ENCODE peak calls at places on chromosomes 12 and 14, in seven cellular contexts. One of them, this sample, is unnamed. For H3K4me1, the result is how much of the 10 kb centered on the place peaks cover.

GRCh38 chr14:32472512-32473472 is 143.7 kb downstream of the AKAP6 start:
- DNase-seq in naive thymus-derived CD4-positive, alpha-beta T cell: no peak
- DNase-seq in hepatocyte: no peak
- DNase-seq in IMR-90: peak
- DNase-seq in heart left ventricle: peak
- DNase-seq in tibial artery: no peak
- DNase-seq in A549: no peak
- DNase-seq in this sample: no peak

GRCh38 chr12:1920971-1921370 is 2.5 kb upstream of the CACNA2D4 start:
- DNase-seq in naive thymus-derived CD4-positive, alpha-beta T cell: no peak
- DNase-seq in tibial artery: peak
- DNase-seq in hepatocyte: peak
- DNase-seq in IMR-90: no peak
- DNase-seq in heart left ventricle: no peak
- DNase-seq in A549: no peak
- DNase-seq in this sample: no peak

GRCh38 chr14:89641495-89642162 is 224.6 kb upstream of the FOXN3 start:
- DNase-seq in hepatocyte: peak
- DNase-seq in A549: no peak
- DNase-seq in naive thymus-derived CD4-positive, alpha-beta T cell: no peak
- DNase-seq in heart left ventricle: no peak
- DNase-seq in tibial artery: no peak
- DNase-seq in IMR-90: no peak
- DNase-seq in this sample: no peak

GRCh38 chr12:70241845-70242244 is 1.4 kb upstream of the CNOT2 start:
- DNase-seq in IMR-90: no peak
- DNase-seq in hepatocyte: no peak
- DNase-seq in A549: no peak
- DNase-seq in tibial artery: no peak
- DNase-seq in heart left ventricle: no peak
- DNase-seq in naive thymus-derived CD4-positive, alpha-beta T cell: no peak
- DNase-seq in this sample: no peak

GRCh38 chr14:100419856-100420255 is 96.7 kb downstream of the SLC25A47 start:
- DNase-seq in heart left ventricle: no peak
- DNase-seq in IMR-90: no peak
- DNase-seq in naive thymus-derived CD4-positive, alpha-beta T cell: no peak
- DNase-seq in hepatocyte: no peak
- DNase-seq in tibial artery: no peak
- DNase-seq in A549: no peak
- DNase-seq in this sample: no peak

GRCh38 chr12:14905269-14906004 is 19.8 kb upstream of the MGP start:
- DNase-seq in tibial artery: no peak
- DNase-seq in naive thymus-derived CD4-positive, alpha-beta T cell: no peak
- DNase-seq in IMR-90: no peak
- DNase-seq in heart left ventricle: peak
- DNase-seq in A549: no peak
- DNase-seq in hepatocyte: no peak
- DNase-seq in this sample: no peak

GRCh38 chr12:93978553-93978952 is 169.8 kb upstream of the PLXNC1 start:
- DNase-seq in A549: no peak
- DNase-seq in IMR-90: peak
- DNase-seq in heart left ventricle: no peak
- DNase-seq in tibial artery: no peak
- DNase-seq in hepatocyte: peak
- DNase-seq in naive thymus-derived CD4-positive, alpha-beta T cell: no peak
- DNase-seq in this sample: peak

GRCh38 chr12:94372379-94372930 is 87.2 kb downstream of the CEP83 start:
- DNase-seq in tibial artery: no peak
- DNase-seq in A549: no peak
- DNase-seq in hepatocyte: no peak
- DNase-seq in heart left ventricle: no peak
- DNase-seq in naive thymus-derived CD4-positive, alpha-beta T cell: no peak
- DNase-seq in IMR-90: no peak
- DNase-seq in this sample: no peak

GRCh38 chr14:55913324-55914035 is 204.7 kb upstream of the PELI2 start:
- DNase-seq in IMR-90: peak
- DNase-seq in naive thymus-derived CD4-positive, alpha-beta T cell: no peak
- DNase-seq in heart left ventricle: peak
- DNase-seq in tibial artery: peak
- DNase-seq in A549: no peak
- DNase-seq in hepatocyte: no peak
- DNase-seq in this sample: peak

GRCh38 chr12:4112734-4113396 is 160.7 kb upstream of the CCND2 start:
- DNase-seq in A549: no peak
- DNase-seq in hepatocyte: no peak
- DNase-seq in heart left ventricle: no peak
- DNase-seq in tibial artery: no peak
- DNase-seq in IMR-90: peak
- DNase-seq in naive thymus-derived CD4-positive, alpha-beta T cell: no peak
- DNase-seq in this sample: no peak

GRCh38 chr14:25233613-25234012 is 183.7 kb upstream of the STXBP6 start:
- DNase-seq in IMR-90: no peak
- DNase-seq in heart left ventricle: no peak
- DNase-seq in hepatocyte: no peak
- DNase-seq in naive thymus-derived CD4-positive, alpha-beta T cell: no peak
- DNase-seq in A549: no peak
- DNase-seq in tibial artery: no peak
- DNase-seq in this sample: no peak
- H3K27ac ChIP-seq in IMR-90: no peak
- H3K27ac ChIP-seq in heart left ventricle: no peak
- H3K27ac ChIP-seq in hepatocyte: no peak
- H3K27ac ChIP-seq in naive thymus-derived CD4-positive, alpha-beta T cell: no peak
- H3K27ac ChIP-seq in A549: no peak
- H3K27ac ChIP-seq in tibial artery: no peak
- H3K27ac ChIP-seq in this sample: no peak

DNA sequence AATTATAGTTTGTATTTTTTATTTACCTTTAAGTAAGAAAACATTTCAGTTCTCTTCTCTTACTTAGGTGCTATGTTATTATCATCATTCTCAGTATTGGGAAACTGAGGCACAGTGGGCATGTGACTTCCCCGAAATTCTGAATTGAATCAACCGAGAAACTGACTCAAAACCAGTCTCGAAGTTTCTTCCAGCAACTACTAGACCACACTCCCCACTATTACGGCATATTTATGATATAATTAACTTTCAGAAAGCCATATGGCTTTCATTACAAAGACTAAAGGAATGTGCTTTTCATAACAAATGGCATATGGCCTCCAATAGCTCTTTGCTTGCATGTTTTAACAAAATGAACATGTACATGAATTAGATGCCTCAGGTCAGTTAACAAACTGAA is 182.8 kb upstream of the SLC38A2 start:
- DNase-seq in tibial artery: no peak
- DNase-seq in hepatocyte: no peak
- DNase-seq in naive thymus-derived CD4-positive, alpha-beta T cell: no peak
- DNase-seq in A549: no peak
- DNase-seq in IMR-90: peak
- DNase-seq in heart left ventricle: no peak
- DNase-seq in this sample: no peak
- H3K4me1 ChIP-seq in tibial artery: under half
- H3K4me1 ChIP-seq in hepatocyte: under half
- H3K4me1 ChIP-seq in naive thymus-derived CD4-positive, alpha-beta T cell: under half
- H3K4me1 ChIP-seq in A549: half or more
- H3K4me1 ChIP-seq in IMR-90: under half
- H3K4me1 ChIP-seq in heart left ventricle: under half
- H3K4me1 ChIP-seq in this sample: under half

GRCh38 chr12:124509300-124509675 is 58.1 kb downstream of the NCOR2 start:
- DNase-seq in heart left ventricle: no peak
- DNase-seq in hepatocyte: no peak
- DNase-seq in IMR-90: no peak
- DNase-seq in naive thymus-derived CD4-positive, alpha-beta T cell: no peak
- DNase-seq in A549: no peak
- DNase-seq in tibial artery: no peak
- DNase-seq in this sample: no peak
- H3K27ac ChIP-seq in heart left ventricle: peak
- H3K27ac ChIP-seq in hepatocyte: peak
- H3K27ac ChIP-seq in IMR-90: no peak
- H3K27ac ChIP-seq in naive thymus-derived CD4-positive, alpha-beta T cell: no peak
- H3K27ac ChIP-seq in A549: peak
- H3K27ac ChIP-seq in tibial artery: peak
- H3K27ac ChIP-seq in this sample: peak

GRCh38 chr12:10715491-10715890 is 7.6 kb downstream of the YBX3 start:
- DNase-seq in naive thymus-derived CD4-positive, alpha-beta T cell: no peak
- DNase-seq in heart left ventricle: no peak
- DNase-seq in tibial artery: no peak
- DNase-seq in hepatocyte: no peak
- DNase-seq in IMR-90: no peak
- DNase-seq in A549: no peak
- DNase-seq in this sample: no peak

GRCh38 chr12:10717410-10717809 is 5.7 kb downstream of the YBX3 start:
- DNase-seq in A549: no peak
- DNase-seq in IMR-90: peak
- DNase-seq in heart left ventricle: no peak
- DNase-seq in tibial artery: no peak
- DNase-seq in hepatocyte: no peak
- DNase-seq in naive thymus-derived CD4-positive, alpha-beta T cell: no peak
- DNase-seq in this sample: no peak

GRCh38 chr12:10716277-10716676 is 6.8 kb downstream of the YBX3 start:
- DNase-seq in hepatocyte: no peak
- DNase-seq in naive thymus-derived CD4-positive, alpha-beta T cell: no peak
- DNase-seq in heart left ventricle: no peak
- DNase-seq in tibial artery: no peak
- DNase-seq in IMR-90: no peak
- DNase-seq in A549: no peak
- DNase-seq in this sample: no peak

GRCh38 chr12:10718279-10718821 is 4.8 kb downstream of the YBX3 start:
- DNase-seq in IMR-90: peak
- DNase-seq in tibial artery: no peak
- DNase-seq in heart left ventricle: no peak
- DNase-seq in A549: no peak
- DNase-seq in hepatocyte: peak
- DNase-seq in naive thymus-derived CD4-positive, alpha-beta T cell: no peak
- DNase-seq in this sample: no peak

GRCh38 chr12:10716704-10717315 is 6.3 kb downstream of the YBX3 start:
- DNase-seq in tibial artery: peak
- DNase-seq in heart left ventricle: peak
- DNase-seq in naive thymus-derived CD4-positive, alpha-beta T cell: no peak
- DNase-seq in hepatocyte: peak
- DNase-seq in A549: peak
- DNase-seq in IMR-90: peak
- DNase-seq in this sample: peak
- H3K4me1 ChIP-seq in tibial artery: under half
- H3K4me1 ChIP-seq in heart left ventricle: half or more
- H3K4me1 ChIP-seq in naive thymus-derived CD4-positive, alpha-beta T cell: under half
- H3K4me1 ChIP-seq in hepatocyte: under half
- H3K4me1 ChIP-seq in A549: half or more
- H3K4me1 ChIP-seq in IMR-90: under half
- H3K4me1 ChIP-seq in this sample: under half

GRCh38 chr14:31138301-31138700 is 69.3 kb downstream of the HECTD1 start:
- DNase-seq in hepatocyte: no peak
- DNase-seq in IMR-90: peak
- DNase-seq in heart left ventricle: no peak
- DNase-seq in A549: no peak
- DNase-seq in tibial artery: no peak
- DNase-seq in naive thymus-derived CD4-positive, alpha-beta T cell: no peak
- DNase-seq in this sample: no peak

GRCh38 chr14:31142455-31143087 is 65.0 kb downstream of the HECTD1 start:
- DNase-seq in A549: no peak
- DNase-seq in hepatocyte: no peak
- DNase-seq in heart left ventricle: no peak
- DNase-seq in naive thymus-derived CD4-positive, alpha-beta T cell: no peak
- DNase-seq in tibial artery: no peak
- DNase-seq in IMR-90: no peak
- DNase-seq in this sample: no peak

GRCh38 chr14:31133133-31133532 is 74.5 kb downstream of the HECTD1 start:
- DNase-seq in naive thymus-derived CD4-positive, alpha-beta T cell: no peak
- DNase-seq in A549: no peak
- DNase-seq in hepatocyte: no peak
- DNase-seq in IMR-90: no peak
- DNase-seq in heart left ventricle: no peak
- DNase-seq in tibial artery: no peak
- DNase-seq in this sample: no peak

GRCh38 chr14:31139301-31139847 is 68.2 kb downstream of the HECTD1 start:
- DNase-seq in A549: no peak
- DNase-seq in naive thymus-derived CD4-positive, alpha-beta T cell: no peak
- DNase-seq in tibial artery: no peak
- DNase-seq in hepatocyte: no peak
- DNase-seq in IMR-90: no peak
- DNase-seq in heart left ventricle: no peak
- DNase-seq in this sample: no peak

DNA sequence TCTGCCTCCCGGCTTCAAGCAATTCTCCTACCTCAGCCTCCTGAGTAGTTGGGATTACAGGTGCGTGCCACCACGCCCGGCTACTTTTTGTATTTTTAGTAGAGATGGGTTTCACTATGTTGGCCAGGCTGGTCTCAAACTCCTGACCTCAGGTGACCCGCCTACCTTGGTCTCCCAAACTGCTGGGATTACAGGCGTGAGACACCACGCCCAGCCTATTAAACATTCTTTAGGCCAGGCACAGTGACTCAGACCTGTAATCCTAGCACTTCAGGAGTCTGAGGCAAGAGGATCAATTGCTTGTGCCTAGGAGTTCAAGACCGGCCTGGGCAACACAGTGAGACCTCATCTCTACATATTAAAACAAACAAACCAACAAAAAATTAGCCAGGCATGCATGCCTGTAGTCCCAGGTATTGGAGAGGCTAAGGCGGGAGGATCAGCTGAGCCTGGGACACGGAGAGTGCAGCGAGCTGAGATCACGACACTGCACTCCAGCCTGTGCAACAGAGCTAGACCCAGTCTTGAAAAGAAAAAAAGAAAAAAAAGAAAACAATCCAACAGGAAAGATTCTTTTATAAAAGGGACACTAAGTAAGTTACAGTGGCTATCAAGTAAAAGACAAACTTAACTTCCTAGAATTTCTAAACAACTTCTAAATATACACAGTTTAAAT is 70.2 kb downstream of the HECTD1 start:
- DNase-seq in tibial artery: no peak
- DNase-seq in hepatocyte: no peak
- DNase-seq in heart left ventricle: no peak
- DNase-seq in IMR-90: no peak
- DNase-seq in A549: no peak
- DNase-seq in naive thymus-derived CD4-positive, alpha-beta T cell: no peak
- DNase-seq in this sample: no peak
- H3K27ac ChIP-seq in tibial artery: no peak
- H3K27ac ChIP-seq in hepatocyte: no peak
- H3K27ac ChIP-seq in heart left ventricle: no peak
- H3K27ac ChIP-seq in IMR-90: peak
- H3K27ac ChIP-seq in A549: no peak
- H3K27ac ChIP-seq in naive thymus-derived CD4-positive, alpha-beta T cell: no peak
- H3K27ac ChIP-seq in this sample: no peak

GRCh38 chr14:61575126-61575525 is 120.2 kb upstream of the HIF1A start:
- DNase-seq in A549: no peak
- DNase-seq in IMR-90: no peak
- DNase-seq in naive thymus-derived CD4-positive, alpha-beta T cell: no peak
- DNase-seq in hepatocyte: no peak
- DNase-seq in heart left ventricle: no peak
- DNase-seq in tibial artery: no peak
- DNase-seq in this sample: no peak
- H3K4me1 ChIP-seq in A549: half or more
- H3K4me1 ChIP-seq in IMR-90: under half
- H3K4me1 ChIP-seq in naive thymus-derived CD4-positive, alpha-beta T cell: under half
- H3K4me1 ChIP-seq in hepatocyte: under half
- H3K4me1 ChIP-seq in heart left ventricle: under half
- H3K4me1 ChIP-seq in tibial artery: under half
- H3K4me1 ChIP-seq in this sample: under half

This sample was measured in tibial nerve.